ENCODE peak calls at places on chromosomes 12 and 14, in five cellular contexts. F is HepG2, H is HCT116, D is K562, Z is SK-N-SH. S is an unnamed sample.

GRCh38 chr12:63498239-63498638 is 170.1 kb downstream of the DPY19L2 start:
- DNase-seq in D (no peak), H (no peak), F (no peak), Z (no peak), S (no peak)

GRCh38 chr14:99181246-99181645 is 90.8 kb downstream of the BCL11B start:
- DNase-seq in H (no peak), Z (no peak), D (no peak), F (no peak), S (no peak)

GRCh38 chr14:22570132-22570949 is 18.7 kb downstream of the DAD1 start:
- DNase-seq in F (peak), H (peak), D (peak), Z (peak), S (peak)

GRCh38 chr14:21311614-21312013 is 31.7 kb downstream of the RPGRIP1 start:
- DNase-seq in Z (no peak), D (no peak), H (no peak), F (no peak), S (no peak)

GRCh38 chr14:104967414-104968152 is 10.6 kb downstream of the AHNAK2 start:
- DNase-seq in D (no peak), H (no peak), Z (peak), F (no peak), S (no peak)

GRCh38 chr14:104794641-104795467 is 694 bp downstream of the AKT1 start:
- DNase-seq in Z (peak), F (no peak), H (no peak), D (peak), S (no peak)

GRCh38 chr12:82176761-82177490 is 181.3 kb downstream of the CCDC59 start:
- DNase-seq in Z (no peak), F (no peak), D (no peak), H (no peak), S (no peak)

GRCh38 chr14:60215520-60216195 is 33.4 kb upstream of the PPM1A start:
- DNase-seq in D (no peak), Z (no peak), H (no peak), F (no peak), S (no peak)

GRCh38 chr14:104245723-104246122 is 107.3 kb downstream of the KIF26A start:
- DNase-seq in H (no peak), D (no peak), Z (no peak), F (no peak), S (no peak)

GRCh38 chr14:106141242-106142220 is 615.1 kb downstream of the TMEM121 start:
- DNase-seq in H (no peak), F (no peak), Z (peak), D (peak), S (no peak)

GRCh38 chr12:121124402-121125109 is 8.1 kb upstream of the P2RX7 start:
- DNase-seq in D (no peak), F (peak), H (peak), Z (no peak), S (peak)

GRCh38 chr14:50822501-50823042 is 8.4 kb downstream of the NIN start:
- DNase-seq in H (no peak), D (no peak), Z (no peak), F (no peak), S (no peak)

GRCh38 chr12:90086281-90086680 is 377.6 kb upstream of the ATP2B1 start:
- DNase-seq in H (no peak), Z (no peak), F (no peak), D (no peak), S (no peak)

GRCh38 chr14:68245146-68246073 is 425.8 kb downstream of the RAD51B start:
- DNase-seq in F (no peak), D (peak), Z (no peak), H (no peak), S (no peak)

GRCh38 chr12:8033153-8034044 is 883 bp downstream of the FOXJ2 start:
- DNase-seq in D (peak), Z (peak), F (no peak), H (no peak), S (peak)

GRCh38 chr12:73947627-73948026 is 590.0 kb upstream of the ATXN7L3B start:
- DNase-seq in F (no peak), H (no peak), D (no peak), Z (no peak), S (no peak)

GRCh38 chr14:52790011-52790755 is 1.2 kb downstream of the GNPNAT1 start:
- DNase-seq in D (no peak), Z (no peak), H (no peak), F (no peak), S (no peak)

GRCh38 chr14:99595034-99595433 is 9.0 kb downstream of the CCDC85C start:
- DNase-seq in D (no peak), Z (no peak), F (no peak), H (no peak), S (no peak)

GRCh38 chr12:56633465-56634241 is 3.5 kb upstream of the BAZ2A start:
- DNase-seq in D (no peak), F (no peak), Z (no peak), H (no peak), S (no peak)

GRCh38 chr14:55332654-55333570 is 61.7 kb downstream of the FBXO34 start:
- DNase-seq in D (no peak), H (no peak), F (no peak), Z (no peak), S (no peak)

GRCh38 chr12:106234513-106234912 is 13.3 kb downstream of the CKAP4 start:
- DNase-seq in H (no peak), Z (no peak), F (no peak), D (no peak), S (no peak)

GRCh38 chr12:80441921-80442320 is 2.1 kb upstream of the PTPRQ start:
- DNase-seq in Z (no peak), D (no peak), F (no peak), H (no peak), S (no peak)

GRCh38 chr12:90245396-90245795 is 536.8 kb upstream of the ATP2B1 start:
- DNase-seq in F (no peak), Z (no peak), H (no peak), D (no peak), S (no peak)

GRCh38 chr14:25009891-25010290 is 40.1 kb downstream of the STXBP6 start:
- DNase-seq in H (no peak), F (peak), D (no peak), Z (no peak), S (peak)

GRCh38 chr14:41362134-41362533 is 244.5 kb upstream of the LRFN5 start:
- DNase-seq in H (no peak), D (no peak), F (no peak), Z (no peak), S (no peak)

GRCh38 chr12:40312982-40313576 is 88.3 kb downstream of the LRRK2 start:
- DNase-seq in H (no peak), D (no peak), F (peak), Z (peak), S (no peak)

GRCh38 chr12:54036620-54037359 is 3.9 kb downstream of the HOXC5 start:
- DNase-seq in F (no peak), Z (no peak), H (no peak), D (no peak), S (no peak)

GRCh38 chr14:104680056-104680805 is 9.2 kb upstream of the INF2 start:
- DNase-seq in D (peak), H (no peak), F (no peak), Z (no peak), S (no peak)

GRCh38 chr12:96811083-96811482 is 96.0 kb upstream of the NEDD1 start:
- DNase-seq in Z (no peak), F (peak), H (no peak), D (no peak), S (no peak)

GRCh38 chr12:52691076-52691764 is 11.0 kb upstream of the KRT1 start:
- DNase-seq in F (no peak), H (no peak), Z (peak), D (peak), S (no peak)

GRCh38 chr14:52776816-52777215 is 14.6 kb downstream of the GNPNAT1 start:
- DNase-seq in H (no peak), Z (no peak), F (peak), D (no peak), S (no peak)

GRCh38 chr14:54572316-54572715 is 5.4 kb downstream of the SAMD4A start:
- DNase-seq in F (peak), D (peak), H (no peak), Z (peak), S (peak)

GRCh38 chr14:36256131-36256801 is 64.2 kb downstream of the MBIP start:
- DNase-seq in Z (no peak), H (no peak), D (no peak), F (no peak), S (no peak)

GRCh38 chr14:74501135-74501614 is 7.6 kb downstream of the ISCA2 start:
- DNase-seq in Z (peak), D (peak), F (peak), H (no peak), S (no peak)

GRCh38 chr14:61188196-61188595 is 92.9 kb downstream of the TMEM30B start:
- DNase-seq in H (no peak), F (no peak), D (no peak), Z (no peak), S (no peak)

GRCh38 chr14:92572050-92572449 is 58.5 kb downstream of the RIN3 start:
- DNase-seq in H (no peak), F (no peak), D (no peak), Z (no peak), S (no peak)

GRCh38 chr14:90831821-90832220 is 15.6 kb upstream of the TTC7B start:
- DNase-seq in F (no peak), D (no peak), Z (no peak), H (no peak), S (no peak)

GRCh38 chr12:125284945-125285344 is 219.7 kb downstream of the AACS start:
- DNase-seq in D (peak), H (peak), Z (no peak), F (no peak), S (no peak)
- TF ChIP-seq YY1 in D (no peak), H (no peak), Z (no peak), F (no peak), S (no peak)

DNA sequence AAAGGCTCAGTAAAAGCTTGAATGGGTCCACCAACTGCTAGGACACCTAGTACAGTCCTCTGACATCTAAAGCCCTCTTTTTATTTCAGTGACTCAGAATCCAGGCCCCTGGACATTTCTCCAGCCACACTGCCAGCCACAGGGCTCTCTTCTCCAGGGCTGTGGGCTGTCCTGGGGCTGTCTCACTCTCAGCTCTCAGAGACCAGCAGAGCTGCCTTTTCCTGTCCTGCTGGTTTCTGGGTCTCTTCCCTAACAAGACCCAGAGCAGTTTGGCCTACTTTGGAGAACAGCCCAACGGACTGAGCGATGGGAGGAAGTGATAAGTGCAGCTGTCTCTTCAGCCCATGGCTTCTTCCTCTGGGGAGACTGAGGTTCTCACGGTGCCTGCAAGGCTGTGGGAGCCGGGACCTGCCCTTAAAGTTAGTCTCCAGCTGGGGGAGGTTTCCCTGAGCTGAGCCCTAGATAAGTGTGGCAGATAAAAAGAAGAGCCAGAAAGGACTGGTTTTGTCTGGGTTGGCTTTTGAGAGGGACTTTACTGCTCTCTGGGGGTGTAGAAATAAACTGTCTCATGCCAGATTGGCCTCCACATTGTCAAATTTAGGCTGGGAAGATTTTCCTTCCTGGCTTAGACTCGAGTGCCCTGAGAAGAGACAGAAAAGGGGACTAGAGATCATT is 979.8 kb downstream of the VRK1 start:
- DNase-seq in H (no peak), Z (no peak), F (no peak), D (no peak), S (no peak)
- TF ChIP-seq YY1 in H (no peak), Z (no peak), F (no peak), D (no peak), S (no peak)

GRCh38 chr14:26808407-26808806 is 210.6 kb upstream of the NOVA1 start:
- DNase-seq in H (no peak), F (no peak), Z (no peak), D (no peak), S (no peak)
- TF ChIP-seq YY1 in H (no peak), F (no peak), Z (no peak), D (no peak), S (no peak)

GRCh38 chr12:108115746-108116125 is 13.4 kb upstream of the WSCD2 start:
- DNase-seq in H (no peak), D (no peak), F (no peak), Z (no peak), S (no peak)
- TF ChIP-seq YY1 in H (no peak), D (no peak), F (no peak), Z (no peak), S (no peak)

DNA sequence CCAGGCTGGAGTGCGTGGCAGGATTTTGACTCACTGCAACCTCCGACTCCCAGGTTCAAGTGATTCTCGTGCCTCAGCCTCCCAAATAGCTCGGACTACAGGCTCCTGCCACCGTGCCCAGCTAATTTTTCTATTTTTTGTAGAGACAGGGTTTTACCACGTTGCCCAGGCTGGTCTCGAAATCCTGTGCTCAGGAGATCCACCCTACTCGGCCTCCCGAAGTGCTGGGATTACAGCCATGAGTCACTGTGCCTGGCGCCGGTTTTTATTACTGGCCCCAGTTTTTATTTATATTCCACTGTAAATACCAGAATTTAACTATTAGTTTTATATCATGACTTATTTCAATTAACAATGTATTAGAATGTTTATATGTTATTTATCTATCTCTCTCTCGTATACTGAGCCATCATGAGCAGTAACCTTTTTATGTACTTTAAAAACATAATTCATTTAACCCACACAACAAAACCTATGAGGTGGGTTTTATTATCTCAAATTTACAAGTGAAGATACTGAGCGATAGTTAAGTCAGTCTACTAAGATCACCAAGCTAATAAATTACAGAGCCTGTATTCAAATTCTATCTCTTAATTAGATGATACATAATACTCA is 47.8 kb downstream of the HECTD1 start:
- DNase-seq in F (no peak), Z (no peak), H (peak), D (no peak), S (no peak)
- TF ChIP-seq YY1 in F (no peak), Z (no peak), H (no peak), D (no peak), S (no peak)

GRCh38 chr12:65335021-65335714 is 56.7 kb downstream of the MSRB3 start:
- DNase-seq in H (peak), Z (peak), D (no peak), F (peak), S (no peak)
- TF ChIP-seq YY1 in H (no peak), Z (no peak), D (no peak), F (no peak), S (no peak)

GRCh38 chr12:27639265-27639664 is 57.0 kb upstream of the REP15 start:
- DNase-seq in F (peak), H (no peak), D (no peak), Z (no peak), S (no peak)

GRCh38 chr12:27637524-27637923 is 58.7 kb upstream of the REP15 start:
- DNase-seq in Z (no peak), D (no peak), H (no peak), F (no peak), S (no peak)

GRCh38 chr12:27631365-27631764 is 64.9 kb upstream of the REP15 start:
- DNase-seq in H (no peak), D (no peak), Z (no peak), F (no peak), S (no peak)

GRCh38 chr12:27631813-27632491 is 64.3 kb upstream of the REP15 start:
- DNase-seq in D (no peak), H (no peak), F (no peak), Z (no peak), S (no peak)

DNA sequence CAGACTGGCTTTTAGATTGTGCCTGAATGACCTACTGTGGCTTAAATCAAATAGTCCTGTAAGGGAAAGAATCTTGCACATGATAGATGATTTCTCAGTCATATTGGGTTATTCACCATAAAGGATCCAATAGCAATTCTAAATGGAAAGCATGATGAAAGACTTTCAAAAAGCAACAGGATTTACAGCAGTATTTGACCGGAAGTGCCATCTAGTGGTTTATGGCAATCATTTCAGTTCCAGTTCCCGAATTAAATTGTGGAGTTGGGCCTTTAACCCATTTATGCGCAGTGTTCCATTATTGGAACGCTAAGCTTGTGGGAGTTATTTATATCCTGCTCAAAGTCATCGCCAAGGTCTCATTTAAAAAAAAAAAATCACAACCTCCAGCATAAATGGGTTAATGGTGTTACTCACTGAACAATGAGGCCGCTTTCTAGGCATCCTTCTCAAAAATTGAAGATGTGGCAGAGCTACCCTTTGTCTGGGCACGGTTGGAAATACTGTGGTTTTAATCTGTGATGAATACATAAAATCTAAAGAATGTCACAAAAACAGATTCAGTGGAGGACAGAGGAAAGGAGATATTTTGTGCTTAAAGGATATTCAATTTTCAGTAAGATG is 60.8 kb upstream of the REP15 start:
- DNase-seq in F (peak), Z (peak), H (peak), D (no peak), S (peak)
- TF ChIP-seq YY1 in F (no peak), Z (no peak), H (no peak), D (no peak), S (no peak)